ENCODE peak calls at places on chromosomes 6 and 20, in six cellular contexts. E is heart left ventricle; D is DMS153; L is body of pancreas; B is stimulated activated CD4-positive, alpha-beta T cell treated with anti-CD3 and anti-CD28 coated beads, TNF-alpha, amount 100 ng/mL, for 24 hours; P is sigmoid colon. X is an unnamed sample.

GRCh38 chr20:64107736-64108457 is 532 bp upstream of the NPBWR2 start:
- DNase-seq in E (no peak), D (no peak), L (no peak), B (no peak), P (peak), X (peak)

GRCh38 chr20:47133809-47134456 is 222.6 kb downstream of the ZMYND8 start:
- DNase-seq in E (no peak), D (no peak), L (no peak), B (no peak), P (peak), X (no peak)

GRCh38 chr6:131825946-131826345 is 18.1 kb downstream of the ENPP1 start:
- DNase-seq in E (no peak), D (peak), L (no peak), B (no peak), P (no peak), X (no peak)

GRCh38 chr6:27836783-27837635 is 75.2 kb downstream of the OR2B2 start:
- DNase-seq in E (peak), D (peak), L (peak), B (peak), P (peak), X (peak)

GRCh38 chr6:168124921-168125320 is 45.9 kb upstream of the FRMD1 start:
- DNase-seq in E (no peak), D (no peak), L (no peak), B (no peak), P (peak), X (no peak)

GRCh38 chr6:47335456-47335855 is 25.8 kb upstream of the TNFRSF21 start:
- DNase-seq in E (no peak), D (no peak), L (peak), B (no peak), P (no peak), X (no peak)

GRCh38 chr20:58492795-58493538 is 22.2 kb downstream of the APCDD1L start:
- DNase-seq in E (no peak), D (no peak), L (no peak), B (no peak), P (no peak), X (no peak)

GRCh38 chr6:114096553-114097172 is 125.7 kb upstream of the HDAC2 start:
- DNase-seq in E (no peak), D (no peak), L (peak), B (no peak), P (no peak), X (no peak)

GRCh38 chr6:80607814-80608391 is 501.4 kb downstream of the BCKDHB start:
- DNase-seq in E (peak), D (no peak), L (peak), B (no peak), P (no peak), X (no peak)

GRCh38 chr6:11772109-11772830 is 6.3 kb downstream of the ADTRP start:
- DNase-seq in E (peak), D (no peak), L (no peak), B (no peak), P (peak), X (no peak)

GRCh38 chr6:23091795-23092194 is 522.4 kb downstream of the HDGFL1 start:
- DNase-seq in E (no peak), D (no peak), L (no peak), B (no peak), P (no peak), X (no peak)

GRCh38 chr20:48571945-48572589 is 255.7 kb downstream of the PREX1 start:
- DNase-seq in E (no peak), D (no peak), L (no peak), B (no peak), P (no peak), X (no peak)

GRCh38 chr6:44028767-44029166 is 98.5 kb downstream of the MRPL14 start:
- DNase-seq in E (no peak), D (no peak), L (no peak), B (no peak), P (peak), X (no peak)

GRCh38 chr6:31356216-31356945 is 598 bp downstream of the HLA-B start:
- DNase-seq in E (peak), D (no peak), L (peak), B (peak), P (peak), X (peak)

GRCh38 chr6:78607188-78607587 is 260.2 kb upstream of the IRAK1BP1 start:
- DNase-seq in E (no peak), D (no peak), L (no peak), B (no peak), P (no peak), X (no peak)

GRCh38 chr6:163335671-163336545 is 78.6 kb upstream of the QKI start:
- DNase-seq in E (peak), D (no peak), L (peak), B (no peak), P (peak), X (no peak)

GRCh38 chr6:170114956-170115855 is 175.7 kb downstream of the DLL1 start:
- DNase-seq in E (no peak), D (peak), L (peak), B (no peak), P (peak), X (no peak)

GRCh38 chr6:23505021-23505420 is 621.0 kb upstream of the NRSN1 start:
- DNase-seq in E (no peak), D (no peak), L (no peak), B (no peak), P (no peak), X (no peak)

GRCh38 chr6:137975058-137975940 is 108.2 kb downstream of the TNFAIP3 start:
- DNase-seq in E (no peak), D (no peak), L (no peak), B (no peak), P (no peak), X (no peak)

GRCh38 chr6:122184260-122184934 is 215.1 kb upstream of the HSF2 start:
- DNase-seq in E (no peak), D (no peak), L (no peak), B (no peak), P (no peak), X (no peak)

GRCh38 chr6:107466062-107466461 is 6.7 kb upstream of the PDSS2 start:
- DNase-seq in E (no peak), D (peak), L (no peak), B (no peak), P (no peak), X (no peak)

GRCh38 chr6:135179920-135180457 is 1.1 kb upstream of the MYB start:
- DNase-seq in E (no peak), D (no peak), L (no peak), B (no peak), P (no peak), X (no peak)

GRCh38 chr6:79416931-79417330 is 120.3 kb downstream of the LCA5 start:
- DNase-seq in E (no peak), D (no peak), L (no peak), B (no peak), P (no peak), X (no peak)